ENCODE peak calls at places on chromosomes 7 and 10, in seven cellular contexts. F, C, N, I, L, Q and X are unnamed samples.

GRCh38 chr10:60390224-60390626 is 550 bp upstream of the ANK3 start:
- DNase-seq in L (no peak), Q (no peak), N (no peak), I (no peak), F (no peak), C (no peak), X (no peak)

GRCh38 chr10:72013202-72013945 is 49.2 kb downstream of the CHST3 start:
- DNase-seq in I (no peak), L (no peak), Q (no peak), F (no peak), C (peak), N (no peak), X (no peak)

GRCh38 chr10:77673086-77673485 is 35.5 kb upstream of the KCNMA1 start:
- DNase-seq in N (peak), F (no peak), C (no peak), Q (no peak), I (no peak), L (no peak), X (no peak)

GRCh38 chr10:122033224-122033926 is 44.4 kb downstream of the TACC2 start:
- DNase-seq in N (no peak), F (no peak), I (no peak), L (no peak), Q (no peak), C (peak), X (peak)

GRCh38 chr10:101283762-101284161 is 54.5 kb upstream of the LBX1 start:
- DNase-seq in N (no peak), Q (no peak), C (no peak), I (no peak), L (no peak), F (no peak), X (no peak)

GRCh38 chr7:112790651-112790973 is 419 bp upstream of the TMEM168 start:
- DNase-seq in I (no peak), L (no peak), F (no peak), N (no peak), Q (no peak), C (no peak), X (no peak)

GRCh38 chr7:100053201-100053600 is 3.6 kb downstream of the ZSCAN21 start:
- DNase-seq in C (peak), N (peak), F (peak), L (peak), I (peak), Q (no peak), X (peak)

GRCh38 chr10:20041931-20042330 is 225.7 kb downstream of the PLXDC2 start:
- DNase-seq in Q (no peak), N (peak), L (no peak), C (no peak), I (no peak), F (no peak), X (no peak)

GRCh38 chr10:131560166-131560565 is 248.6 kb upstream of the TCERG1L start:
- DNase-seq in C (no peak), Q (no peak), F (peak), N (no peak), L (no peak), I (no peak), X (no peak)

GRCh38 chr7:113202282-113202681 is 83.9 kb upstream of the SMIM30 start:
- DNase-seq in F (no peak), N (no peak), C (no peak), Q (no peak), L (no peak), I (no peak), X (no peak)

GRCh38 chr10:78415111-78415510 is 381.4 kb downstream of the RPS24 start:
- DNase-seq in F (no peak), N (no peak), I (no peak), C (no peak), Q (no peak), L (no peak), X (no peak)

GRCh38 chr10:107898392-107898791 is 733.9 kb upstream of the SORCS1 start:
- DNase-seq in F (no peak), N (peak), Q (no peak), L (no peak), C (no peak), I (no peak), X (no peak)

GRCh38 chr10:107900131-107900530 is 735.6 kb upstream of the SORCS1 start:
- DNase-seq in L (no peak), F (no peak), N (no peak), I (no peak), C (no peak), Q (no peak), X (no peak)

GRCh38 chr10:107901076-107901475 is 736.6 kb upstream of the SORCS1 start:
- DNase-seq in N (no peak), F (no peak), C (no peak), I (no peak), Q (no peak), L (no peak), X (no peak)

GRCh38 chr10:107899663-107900062 is 735.2 kb upstream of the SORCS1 start:
- DNase-seq in N (no peak), C (no peak), Q (no peak), L (no peak), I (no peak), F (no peak), X (no peak)

DNA sequence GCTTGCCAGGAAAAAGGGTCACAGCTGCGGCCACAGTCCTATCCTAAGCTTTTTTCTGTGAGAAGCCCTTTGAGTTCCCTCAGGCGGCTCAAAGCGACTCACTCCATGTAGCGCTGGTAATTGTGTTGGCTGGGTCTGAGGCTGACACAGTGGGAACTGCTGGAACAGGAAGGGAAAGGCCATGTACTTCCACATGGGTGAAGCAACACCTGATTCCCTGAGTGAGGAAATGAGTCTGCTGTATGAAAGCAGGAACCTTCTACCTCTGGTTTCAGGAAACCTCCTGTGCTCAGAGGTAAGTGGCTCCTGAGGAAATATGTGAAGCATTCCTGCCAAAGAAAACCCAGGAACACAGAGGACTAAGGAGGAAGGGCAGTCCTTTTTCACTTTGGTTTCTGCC is 734.6 kb upstream of the SORCS1 start:
- DNase-seq in Q (no peak), C (no peak), L (no peak), N (peak), F (no peak), I (no peak), X (no peak)
- H3K27ac ChIP-seq in Q (no peak), C (no peak), L (no peak), N (peak), F (no peak), I (no peak), X (no peak)

DNA sequence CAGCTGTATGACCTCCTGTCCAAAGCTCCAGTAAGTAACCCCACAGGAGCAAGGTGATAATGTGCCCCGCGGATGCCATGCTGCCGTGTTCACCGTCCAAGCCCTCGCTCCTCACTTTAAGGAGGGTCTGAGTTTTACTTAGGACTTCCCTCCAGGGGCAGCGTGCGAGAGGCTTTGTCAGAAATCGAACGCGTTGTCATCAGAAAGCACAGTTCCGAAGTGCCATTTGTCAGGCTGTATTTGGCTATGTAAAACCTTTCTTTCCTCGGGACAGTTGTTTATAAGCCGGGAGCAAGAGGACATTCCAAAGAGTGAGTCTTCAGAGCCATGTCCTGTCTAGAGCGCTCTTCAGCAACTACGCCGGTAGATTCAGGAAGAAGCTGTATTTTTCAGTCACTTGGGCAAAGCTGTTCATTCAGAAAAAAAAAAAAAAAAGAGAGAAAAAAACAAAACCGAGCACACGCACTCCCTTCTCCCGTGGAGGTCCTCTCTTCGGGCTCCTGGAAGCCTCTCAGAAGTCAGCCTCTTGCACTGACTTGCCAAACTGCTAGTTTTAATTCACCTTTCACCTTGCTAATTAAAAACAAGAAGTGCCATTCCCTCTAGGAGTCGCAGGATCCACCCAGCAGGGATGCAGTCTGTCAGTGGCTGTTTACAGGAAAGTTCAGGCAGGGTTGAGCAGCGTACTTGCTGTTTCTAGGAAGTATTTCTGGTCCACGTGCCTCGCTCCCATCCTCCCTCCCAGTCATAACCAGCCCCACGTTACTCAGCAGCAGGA is at the start of gene SEMA3E:
- DNase-seq in F (peak), L (no peak), C (no peak), Q (no peak), N (peak), I (peak), X (peak)
- TF ChIP-seq CTCF in F (no peak), L (no peak), C (no peak), Q (no peak), N (peak), I (no peak), X (no peak)

GRCh38 chr10:124367414-124367813 is 51.3 kb downstream of the OAT start:
- DNase-seq in F (no peak), C (no peak), N (no peak), Q (no peak), L (no peak), I (no peak), X (no peak)
- H3K27ac ChIP-seq in F (no peak), C (no peak), N (no peak), Q (no peak), L (no peak), I (no peak), X (no peak)

GRCh38 chr7:47988496-47989386 is 9.3 kb upstream of the HUS1 start:
- DNase-seq in F (peak), L (no peak), Q (no peak), I (no peak), N (no peak), C (no peak), X (no peak)
- TF ChIP-seq CTCF in F (peak), L (peak), Q (no peak), I (peak), N (peak), C (no peak), X (no peak)

DNA sequence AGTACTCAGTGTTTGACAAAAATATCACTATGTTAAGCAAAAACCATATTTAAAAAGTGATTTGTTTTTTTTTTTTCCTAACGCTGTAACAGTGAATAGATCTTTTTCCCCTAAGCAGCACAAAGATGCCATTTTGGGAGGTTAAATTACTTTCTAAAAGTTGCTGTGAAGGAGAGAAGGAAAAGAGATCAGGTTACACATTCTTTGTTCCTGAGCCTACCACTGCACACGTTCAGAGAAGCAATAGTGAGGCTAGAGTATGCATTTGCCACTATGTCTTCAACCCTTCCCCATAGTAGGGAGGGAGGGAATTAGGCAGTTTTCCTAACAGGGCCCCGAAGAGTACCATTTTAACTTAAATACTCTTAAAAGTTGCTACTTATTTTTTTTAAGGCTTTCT is 38.9 kb downstream of the BMPR1A start:
- DNase-seq in I (peak), Q (no peak), L (no peak), C (no peak), F (peak), N (peak), X (no peak)
- H3K27ac ChIP-seq in I (no peak), Q (peak), L (no peak), C (no peak), F (peak), N (peak), X (peak)

GRCh38 chr10:103246328-103246727 is 641 bp downstream of the RPEL1 start:
- DNase-seq in C (no peak), L (no peak), Q (no peak), N (no peak), I (no peak), F (no peak), X (no peak)
- TF ChIP-seq CTCF in C (no peak), L (peak), Q (no peak), N (peak), I (peak), F (no peak), X (no peak)